ENCODE peak calls at places on chromosomes 1 and 21, in nine cellular contexts. Z is caudate nucleus; O is left ventricle myocardium inferior; P is Caco-2; G is amygdala; N is mesendoderm; Y is iris pigment epithelial cell; V is right cardiac atrium; F is CD8-positive, alpha-beta T cell. L is an unnamed sample.

GRCh38 chr1:67001682-67002425 is 52.1 kb downstream of the SLC35D1 start:
- DNase-seq in Z (no peak), O (no peak), P (no peak), G (no peak), N (no peak), Y (no peak), V (no peak), F (no peak), L (no peak)

GRCh38 chr1:94920061-94920460 is 6.8 kb downstream of the CNN3 start:
- DNase-seq in Z (no peak), O (no peak), P (no peak), G (no peak), N (no peak), Y (no peak), V (no peak), F (no peak), L (no peak)

GRCh38 chr1:200802865-200803512 is 64.3 kb downstream of the CAMSAP2 start:
- DNase-seq in Z (peak), O (peak), P (peak), G (peak), N (peak), Y (peak), V (peak), F (peak), L (peak)

GRCh38 chr1:31437433-31438037 is 24.5 kb downstream of the SERINC2 start:
- DNase-seq in Z (no peak), O (no peak), P (no peak), G (no peak), N (no peak), Y (no peak), V (no peak), F (peak), L (no peak)

GRCh38 chr1:186683637-186684410 is 3.6 kb upstream of the PTGS2 start:
- DNase-seq in Z (no peak), O (no peak), P (no peak), G (no peak), N (no peak), Y (peak), V (no peak), F (no peak), L (no peak)

GRCh38 chr1:198622532-198623218 is 16.2 kb upstream of the PTPRC start:
- DNase-seq in Z (no peak), O (no peak), P (no peak), G (no peak), N (no peak), Y (no peak), V (no peak), F (no peak), L (no peak)

GRCh38 chr1:219732814-219733491 is 120.0 kb upstream of the ZC3H11B start:
- DNase-seq in Z (no peak), O (no peak), P (no peak), G (no peak), N (peak), Y (no peak), V (no peak), F (no peak), L (no peak)

GRCh38 chr1:28443550-28443949 is 62.3 kb upstream of the RCC1 start:
- DNase-seq in Z (no peak), O (no peak), P (no peak), G (no peak), N (no peak), Y (no peak), V (no peak), F (no peak), L (no peak)

GRCh38 chr1:33743221-33743998 is 120.5 kb upstream of the HMGB4 start:
- DNase-seq in Z (no peak), O (no peak), P (no peak), G (no peak), N (no peak), Y (no peak), V (no peak), F (no peak), L (no peak)

GRCh38 chr1:77313491-77313890 is 31.7 kb downstream of the AK5 start:
- DNase-seq in Z (no peak), O (no peak), P (peak), G (no peak), N (peak), Y (peak), V (no peak), F (peak), L (peak)

GRCh38 chr21:25464275-25464674 is 143.0 kb downstream of the MRPL39 start:
- DNase-seq in Z (no peak), O (no peak), P (no peak), G (no peak), N (no peak), Y (peak), V (no peak), F (no peak), L (no peak)

GRCh38 chr1:47433453-47434050 is 4.3 kb upstream of the FOXD2 start:
- DNase-seq in Z (no peak), O (no peak), P (no peak), G (no peak), N (no peak), Y (no peak), V (no peak), F (no peak), L (no peak)

GRCh38 chr21:21210552-21210951 is 212.3 kb downstream of the NCAM2 start:
- DNase-seq in Z (no peak), O (no peak), P (no peak), G (no peak), N (no peak), Y (no peak), V (no peak), F (no peak), L (no peak)

GRCh38 chr1:246035060-246035531 is 472.0 kb downstream of the SMYD3 start:
- DNase-seq in Z (no peak), O (no peak), P (no peak), G (no peak), N (no peak), Y (no peak), V (no peak), F (no peak), L (no peak)

GRCh38 chr1:96234299-96234698 is 487.3 kb upstream of the PTBP2 start:
- DNase-seq in Z (no peak), O (peak), P (no peak), G (no peak), N (peak), Y (peak), V (peak), F (no peak), L (peak)

GRCh38 chr1:229579101-229579651 is 20.7 kb upstream of the ABCB10 start:
- DNase-seq in Z (peak), O (peak), P (no peak), G (peak), N (no peak), Y (peak), V (peak), F (no peak), L (peak)

GRCh38 chr21:45607021-45607921 is 36.3 kb upstream of the PCBP3 start:
- DNase-seq in Z (no peak), O (no peak), P (peak), G (no peak), N (no peak), Y (peak), V (no peak), F (peak), L (no peak)

GRCh38 chr21:34748862-34749261 is 80.1 kb downstream of the CLIC6 start:
- DNase-seq in Z (no peak), O (no peak), P (no peak), G (no peak), N (no peak), Y (no peak), V (no peak), F (no peak), L (no peak)

L was measured in HAP-1.